ENCODE peak calls at places on chromosome 22, in five cellular contexts. P, M, K, U and Q are unnamed samples. For H4K20me1, the result is how much of the 10 kb centered on the place peaks cover.

GRCh38 chr22:27918351-27919221 is 470 bp downstream of the PITPNB start:
- DNase-seq in P (no peak), M (peak), K (peak), U (peak), Q (peak)

GRCh38 chr22:33300165-33300564 is 242.0 kb upstream of the SYN3 start:
- DNase-seq in P (peak), M (no peak), K (no peak), U (no peak), Q (no peak)

GRCh38 chr22:33461698-33462434 is 403.7 kb upstream of the SYN3 start:
- DNase-seq in P (no peak), M (no peak), K (no peak), U (no peak), Q (no peak)

GRCh38 chr22:30979932-30980331 is 10.9 kb downstream of the TUG1 start:
- DNase-seq in P (no peak), M (no peak), K (no peak), U (no peak), Q (no peak)

GRCh38 chr22:36872084-36872483 is 11.3 kb downstream of the NCF4 start:
- DNase-seq in P (no peak), M (no peak), K (no peak), U (no peak), Q (peak)

GRCh38 chr22:19607198-19608113 is 83.2 kb upstream of the CLDN5 start:
- DNase-seq in P (no peak), M (no peak), K (peak), U (no peak), Q (no peak)

GRCh38 chr22:33600595-33600994 is 319.7 kb downstream of the LARGE1 start:
- DNase-seq in P (no peak), M (no peak), K (no peak), U (no peak), Q (no peak)

GRCh38 chr22:49658902-49659280 is 168.8 kb downstream of the BRD1 start:
- DNase-seq in P (no peak), M (no peak), K (no peak), U (no peak), Q (no peak)

GRCh38 chr22:23282089-23282501 is 101.8 kb downstream of the BCR start:
- DNase-seq in P (no peak), M (no peak), K (peak), U (no peak), Q (no peak)

GRCh38 chr22:19823638-19824196 is 31.0 kb downstream of the GNB1L start:
- DNase-seq in P (no peak), M (no peak), K (no peak), U (peak), Q (no peak)

GRCh38 chr22:19207902-19208283 is 29.4 kb upstream of the SLC25A1 start:
- DNase-seq in P (no peak), M (no peak), K (no peak), U (no peak), Q (no peak)

GRCh38 chr22:36773935-36774334 is 2.0 kb downstream of the IFT27 start:
- DNase-seq in P (no peak), M (no peak), K (peak), U (no peak), Q (peak)

GRCh38 chr22:46738961-46739870 is 1.2 kb upstream of the CERK start:
- DNase-seq in P (no peak), M (peak), K (peak), U (peak), Q (no peak)

GRCh38 chr22:38835888-38836301 is 7.9 kb downstream of the NPTXR start:
- DNase-seq in P (no peak), M (no peak), K (peak), U (no peak), Q (no peak)

GRCh38 chr22:47072642-47072967 is 310.2 kb downstream of the TBC1D22A start:
- DNase-seq in P (no peak), M (no peak), K (no peak), U (no peak), Q (no peak)

GRCh38 chr22:36026741-36027140 is 1.9 kb downstream of the RBFOX2 start:
- DNase-seq in P (no peak), M (no peak), K (peak), U (no peak), Q (no peak)

GRCh38 chr22:28999510-29000224 is 62.0 kb downstream of the C22orf31 start:
- DNase-seq in P (no peak), M (no peak), K (no peak), U (no peak), Q (no peak)

GRCh38 chr22:37492428-37493344 is 6.5 kb upstream of the MFNG start:
- DNase-seq in P (no peak), M (peak), K (peak), U (no peak), Q (peak)

GRCh38 chr22:50473088-50473487 is 1.7 kb downstream of the SBF1 start:
- DNase-seq in P (no peak), M (peak), K (no peak), U (peak), Q (no peak)

GRCh38 chr22:37331034-37331428 is 48.7 kb downstream of the CYTH4 start:
- DNase-seq in P (no peak), M (peak), K (peak), U (no peak), Q (no peak)

GRCh38 chr22:35454416-35455054 is 54.6 kb downstream of the MCM5 start:
- DNase-seq in P (no peak), M (no peak), K (no peak), U (no peak), Q (no peak)

GRCh38 chr22:42906605-42907338 is 49.7 kb upstream of the ARFGAP3 start:
- DNase-seq in P (no peak), M (no peak), K (peak), U (no peak), Q (no peak)

GRCh38 chr22:34111210-34111824 is 191.0 kb upstream of the LARGE1 start:
- DNase-seq in P (no peak), M (peak), K (no peak), U (peak), Q (peak)

GRCh38 chr22:36765943-36766450 is 9.9 kb downstream of the IFT27 start:
- DNase-seq in P (no peak), M (no peak), K (peak), U (no peak), Q (no peak)

GRCh38 chr22:27668828-27669797 is 132.4 kb downstream of the MN1 start:
- DNase-seq in P (no peak), M (peak), K (peak), U (peak), Q (no peak)

GRCh38 chr22:50657925-50658324 is 14.7 kb upstream of the SHANK3 start:
- DNase-seq in P (no peak), M (no peak), K (peak), U (no peak), Q (peak)

GRCh38 chr22:27991586-27992293 is 72.7 kb upstream of the PITPNB start:
- DNase-seq in P (no peak), M (no peak), K (no peak), U (no peak), Q (no peak)

GRCh38 chr22:44180706-44181032 is at the start of gene PARVG:
- DNase-seq in P (peak), M (no peak), K (no peak), U (no peak), Q (no peak)

GRCh38 chr22:35313311-35314121 is 13.8 kb downstream of the TOM1 start:
- DNase-seq in P (no peak), M (no peak), K (peak), U (peak), Q (no peak)

DNA sequence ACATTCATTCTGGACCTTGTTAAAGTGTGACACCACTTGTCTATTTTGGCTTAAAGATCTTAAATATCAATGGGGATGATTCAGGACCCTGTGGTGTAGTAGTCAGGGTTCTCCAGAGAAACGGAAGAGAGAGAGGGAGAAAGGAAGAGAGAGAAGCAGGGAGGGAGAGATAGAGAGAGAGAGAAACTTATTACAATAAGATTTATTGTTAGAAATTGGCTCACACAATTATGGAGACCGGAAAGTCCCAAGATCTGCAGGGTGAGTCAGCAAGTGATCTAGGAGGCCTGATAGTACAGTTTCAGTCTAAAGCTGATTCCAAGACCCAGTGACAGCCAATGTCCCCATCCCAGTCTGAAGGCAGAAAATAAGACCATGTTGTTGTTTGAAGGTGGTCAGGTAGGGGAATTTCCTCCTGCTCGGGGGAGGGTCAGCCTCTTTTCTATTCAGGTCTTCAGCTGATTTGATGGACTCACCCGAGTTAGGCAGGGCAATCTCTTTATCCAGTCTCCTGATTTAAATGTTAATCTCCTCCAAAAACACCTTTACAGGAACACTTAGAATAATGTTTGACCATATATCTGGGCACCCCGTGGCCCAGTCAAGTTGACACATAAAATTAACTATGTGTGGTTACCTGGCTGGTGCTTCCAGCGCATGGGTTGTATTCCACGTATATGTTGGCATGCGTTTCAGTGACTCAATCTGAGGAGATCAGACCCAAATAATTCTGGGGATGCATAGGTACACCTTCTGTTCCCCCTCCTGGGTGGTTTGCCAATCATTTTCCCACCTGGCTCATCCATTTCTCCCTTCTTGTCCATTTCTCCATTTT is 1350.5 kb downstream of the TBC1D22A start:
- DNase-seq in P (no peak), M (no peak), K (no peak), U (no peak), Q (no peak)
- TF ChIP-seq SMC3 in P (no peak), M (no peak), K (no peak), U (no peak), Q (no peak)

DNA sequence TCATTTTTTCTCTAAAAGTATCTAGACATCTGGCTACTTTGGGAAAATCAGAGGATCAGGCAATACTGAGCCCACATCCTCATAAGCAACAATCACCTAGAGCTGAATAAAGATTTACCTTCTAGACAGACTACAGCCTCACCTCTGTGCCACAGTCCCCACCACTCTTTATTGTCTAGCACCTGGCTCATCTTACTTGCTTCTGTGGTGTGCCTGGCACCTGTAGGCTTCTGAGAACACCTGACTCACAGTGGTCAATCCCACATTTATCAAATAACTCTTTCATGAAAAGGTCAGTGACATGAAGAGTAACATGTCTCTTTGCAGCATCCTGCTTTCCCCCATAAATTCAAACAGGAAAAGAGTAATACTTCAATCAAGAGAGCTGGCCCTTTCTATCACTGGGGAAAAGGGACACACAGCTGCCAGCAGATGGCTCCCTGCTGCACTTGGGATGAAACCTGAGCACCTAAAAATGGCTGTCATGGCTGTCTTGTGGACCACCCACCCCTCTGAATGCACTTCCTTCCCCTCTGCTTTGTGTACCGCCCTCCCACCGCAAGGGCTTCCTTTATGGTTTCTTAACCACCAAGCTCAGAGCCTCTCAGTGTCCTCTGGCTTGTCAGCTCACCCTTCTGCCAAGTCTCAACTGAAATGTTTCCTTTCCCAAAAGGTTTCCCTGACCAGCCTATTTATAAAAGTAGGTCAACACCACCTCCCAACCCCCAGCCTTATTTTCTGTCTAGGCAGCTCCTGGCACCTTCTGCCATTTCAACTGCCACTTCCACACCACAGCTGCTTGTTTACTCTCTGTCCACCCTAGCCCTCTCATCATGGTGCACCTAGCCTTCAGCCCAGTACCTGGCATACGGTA is 9.3 kb downstream of the TFIP11 start:
- DNase-seq in P (no peak), M (peak), K (peak), U (no peak), Q (peak)
- H2AFZ ChIP-seq in P (no peak), M (no peak), K (peak), U (no peak), Q (no peak)

GRCh38 chr22:21612858-21613257 is 17.0 kb downstream of the YDJC start:
- DNase-seq in P (no peak), M (no peak), K (no peak), U (no peak), Q (no peak)

GRCh38 chr22:21611210-21611977 is 18.4 kb downstream of the YDJC start:
- DNase-seq in P (no peak), M (no peak), K (no peak), U (no peak), Q (no peak)

GRCh38 chr22:21613553-21614233 is 16.1 kb downstream of the YDJC start:
- DNase-seq in P (no peak), M (no peak), K (no peak), U (no peak), Q (no peak)

GRCh38 chr22:21621025-21621424 is 8.8 kb downstream of the YDJC start:
- DNase-seq in P (no peak), M (no peak), K (no peak), U (no peak), Q (no peak)

GRCh38 chr22:21615731-21616130 is 14.1 kb downstream of the YDJC start:
- DNase-seq in P (no peak), M (no peak), K (no peak), U (no peak), Q (no peak)
- H4K20me1 ChIP-seq in P (under half), M (under half), K (half or more), U (under half), Q (half or more)

DNA sequence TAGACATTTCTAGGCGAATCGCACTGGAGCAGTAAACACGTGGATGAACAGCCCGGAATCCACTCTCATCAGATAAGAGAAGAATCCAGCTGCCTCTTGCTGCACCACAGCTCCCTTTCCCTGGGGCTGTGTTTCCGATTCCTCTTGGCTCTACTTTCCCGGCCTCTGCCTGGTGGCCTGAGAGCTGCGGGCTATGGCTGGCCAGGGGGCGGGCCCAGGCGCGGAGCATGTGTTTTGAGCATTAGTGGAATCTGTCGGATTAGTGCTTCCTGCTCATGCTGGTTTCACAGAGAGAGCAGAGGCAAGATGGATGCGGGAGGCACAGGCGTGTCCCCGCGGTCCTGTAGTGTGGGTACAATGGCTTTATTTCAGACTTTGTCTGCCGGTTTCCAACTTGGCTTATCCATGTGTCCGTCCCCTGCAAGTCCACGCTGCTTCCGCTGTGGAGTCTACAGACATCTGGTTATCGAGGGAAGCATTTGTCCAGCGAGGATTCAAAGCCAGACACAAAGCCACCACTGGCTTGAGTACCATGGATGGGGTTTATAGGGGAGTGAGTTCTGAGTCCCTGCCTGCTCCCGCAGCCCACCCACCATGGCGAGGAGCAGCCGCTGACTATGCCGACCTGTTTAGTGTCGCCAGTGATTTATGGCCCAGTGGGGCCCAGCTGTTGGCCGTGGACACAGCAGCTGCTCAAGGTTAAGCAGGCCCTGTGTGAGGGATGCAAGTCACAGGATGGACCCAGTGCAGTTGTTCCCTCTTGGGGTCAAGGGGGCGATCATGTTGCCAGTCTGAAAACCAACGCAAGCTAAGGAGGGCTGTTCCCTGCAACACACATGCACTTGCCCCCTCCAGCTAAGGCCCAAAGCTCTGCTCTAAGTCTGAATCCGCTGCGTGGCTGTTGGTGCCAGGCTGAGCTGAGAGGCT is 43.3 kb upstream of the EP300 start:
- DNase-seq in P (no peak), M (peak), K (peak), U (peak), Q (peak)
- TF ChIP-seq SMC3 in P (no peak), M (no peak), K (no peak), U (no peak), Q (no peak)

GRCh38 chr22:17773606-17774205 is 563 bp downstream of the BID start:
- DNase-seq in P (no peak), M (peak), K (peak), U (peak), Q (peak)
- H2AFZ ChIP-seq in P (no peak), M (peak), K (peak), U (no peak), Q (peak)